ENCODE peak calls at places on chromosomes 13 and 19, in five cellular contexts. Z is heart left ventricle, J is breast epithelium, Y is tibial nerve, O is body of pancreas. M is an unnamed sample.

GRCh38 chr13:76854894-76855293 is 31.3 kb downstream of the KCTD12 start:
- DNase-seq in Z (no peak), J (no peak), Y (no peak), O (no peak), M (no peak)

GRCh38 chr19:20247016-20247683 is 80.1 kb downstream of the ZNF486 start:
- DNase-seq in Z (no peak), J (no peak), Y (no peak), O (peak; percentile 59), M (peak; percentile 14)

GRCh38 chr13:104920091-104920490 is 1615.4 kb downstream of the EFNB2 start:
- DNase-seq in Z (no peak), J (no peak), Y (no peak), O (no peak), M (no peak)

GRCh38 chr19:41705393-41706174 is 2.8 kb upstream of the CEACAM5 start:
- DNase-seq in Z (no peak), J (no peak), Y (no peak), O (peak; percentile 45), M (no peak)

GRCh38 chr19:3959766-3960131 is 11.2 kb downstream of the DAPK3 start:
- DNase-seq in Z (no peak), J (peak; percentile 26), Y (no peak), O (no peak), M (no peak)

GRCh38 chr19:4988770-4989251 is 19.9 kb downstream of the KDM4B start:
- DNase-seq in Z (peak; percentile 86), J (no peak), Y (no peak), O (no peak), M (no peak)

GRCh38 chr13:20923272-20923671 is 20.7 kb upstream of the XPO4 start:
- DNase-seq in Z (no peak), J (no peak), Y (no peak), O (no peak), M (no peak)

GRCh38 chr13:74215420-74215819 is 81.2 kb upstream of the KLF12 start:
- DNase-seq in Z (no peak), J (no peak), Y (no peak), O (no peak), M (no peak)

GRCh38 chr13:100458673-100459072 is 129.9 kb downstream of the GGACT start:
- DNase-seq in Z (no peak), J (no peak), Y (no peak), O (no peak), M (no peak)

GRCh38 chr19:51460164-51460992 is 2.1 kb upstream of the SIGLEC8 start:
- DNase-seq in Z (no peak), J (no peak), Y (no peak), O (no peak), M (no peak)

GRCh38 chr13:112722433-112723250 is 32.8 kb downstream of the ATP11A start:
- DNase-seq in Z (peak; percentile 82), J (no peak), Y (no peak), O (peak; percentile 83), M (no peak)

GRCh38 chr19:7909471-7910067 is 5.1 kb upstream of the TGFBR3L start:
- DNase-seq in Z (peak; percentile 11), J (no peak), Y (no peak), O (no peak), M (no peak)

GRCh38 chr19:39919976-39920375 is 14.5 kb downstream of the FCGBP start:
- DNase-seq in Z (no peak), J (no peak), Y (no peak), O (no peak), M (no peak)

GRCh38 chr13:29428310-29428991 is 167.0 kb downstream of the SLC7A1 start:
- DNase-seq in Z (peak; percentile 67), J (no peak), Y (no peak), O (peak; percentile 27), M (peak; percentile 22)

GRCh38 chr19:43634877-43635560 is 4.6 kb downstream of the CADM4 start:
- DNase-seq in Z (no peak), J (peak; percentile 21), Y (no peak), O (no peak), M (peak; percentile 65)

GRCh38 chr13:74129500-74130144 is 4.6 kb downstream of the KLF12 start:
- DNase-seq in Z (peak; percentile 29), J (no peak), Y (no peak), O (no peak), M (no peak)

GRCh38 chr19:14728595-14728994 is 38.7 kb downstream of the ZNF333 start:
- DNase-seq in Z (no peak), J (no peak), Y (no peak), O (no peak), M (no peak)

GRCh38 chr19:35663981-35664380 is 2.3 kb upstream of the UPK1A start:
- DNase-seq in Z (no peak), J (no peak), Y (no peak), O (no peak), M (no peak)

GRCh38 chr13:36432106-36432544 is at the start of gene CCNA1:
- DNase-seq in Z (no peak), J (no peak), Y (no peak), O (peak; percentile 30), M (peak; percentile 44)

GRCh38 chr19:6413291-6413690 is 11.3 kb downstream of the KHSRP start:
- DNase-seq in Z (no peak), J (no peak), Y (no peak), O (no peak), M (no peak)

GRCh38 chr13:67094078-67094477 is 136.1 kb downstream of the PCDH9 start:
- DNase-seq in Z (no peak), J (no peak), Y (no peak), O (no peak), M (no peak)

GRCh38 chr13:99367663-99368448 is 60.7 kb upstream of the GPR183 start:
- DNase-seq in Z (no peak), J (no peak), Y (no peak), O (no peak), M (no peak)

GRCh38 chr13:111944171-111944583 is 122.8 kb upstream of the SOX1 start:
- DNase-seq in Z (no peak), J (no peak), Y (no peak), O (no peak), M (no peak)

GRCh38 chr13:80132741-80133601 is 208.0 kb downstream of the SPRY2 start:
- DNase-seq in Z (peak; percentile 85), J (peak; percentile 53), Y (peak; percentile 13), O (peak; percentile 64), M (peak; percentile 23)

GRCh38 chr13:39266426-39266825 is 228.2 kb downstream of the NHLRC3 start:
- DNase-seq in Z (no peak), J (no peak), Y (no peak), O (no peak), M (no peak)

GRCh38 chr19:4713384-4713951 is 10.2 kb downstream of the DPP9 start:
- DNase-seq in Z (peak; percentile 94), J (peak; percentile 96), Y (peak; percentile 76), O (peak; percentile 42), M (no peak)

GRCh38 chr13:79988573-79988972 is 352.4 kb downstream of the SPRY2 start:
- DNase-seq in Z (no peak), J (no peak), Y (no peak), O (no peak), M (no peak)

GRCh38 chr13:77300176-77301141 is 26.4 kb downstream of the MYCBP2 start:
- DNase-seq in Z (no peak), J (no peak), Y (no peak), O (no peak), M (no peak)

GRCh38 chr19:17332677-17333581 is 1.7 kb downstream of the ANO8 start:
- DNase-seq in Z (no peak), J (no peak), Y (no peak), O (no peak), M (no peak)

GRCh38 chr19:10104665-10105221 is 1.4 kb upstream of the PPAN start:
- DNase-seq in Z (no peak), J (no peak), Y (no peak), O (no peak), M (no peak)

GRCh38 chr13:59771272-59771671 is 392.5 kb downstream of the DIAPH3 start:
- DNase-seq in Z (no peak), J (no peak), Y (no peak), O (no peak), M (no peak)

GRCh38 chr13:46905249-46905648 is 8.4 kb upstream of the HTR2A start:
- DNase-seq in Z (no peak), J (no peak), Y (no peak), O (no peak), M (no peak)

DNA sequence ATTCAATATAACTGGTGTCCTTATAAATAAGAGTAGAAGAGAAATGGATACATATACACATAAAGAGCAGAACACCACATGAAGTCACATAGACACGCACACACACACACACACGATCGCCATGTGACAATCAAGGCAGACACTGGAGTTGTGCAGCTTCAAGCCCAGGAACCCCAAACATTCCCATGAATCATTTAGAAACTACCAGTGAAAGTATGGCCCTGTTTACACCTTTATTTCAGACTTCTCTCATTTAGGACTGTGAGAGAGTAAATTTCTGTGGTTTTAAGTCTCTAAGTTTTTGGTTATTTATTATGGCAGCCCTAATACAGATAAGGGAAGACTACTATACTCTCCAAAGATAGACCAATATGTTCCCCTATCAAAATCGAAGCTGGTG is 20.4 kb upstream of the TNFSF13B start:
- DNase-seq in Z (no peak), J (no peak), Y (no peak), O (no peak), M (no peak)
- TF ChIP-seq CTCF in Z (no peak), J (no peak), Y (no peak), O (no peak), M (no peak)

DNA sequence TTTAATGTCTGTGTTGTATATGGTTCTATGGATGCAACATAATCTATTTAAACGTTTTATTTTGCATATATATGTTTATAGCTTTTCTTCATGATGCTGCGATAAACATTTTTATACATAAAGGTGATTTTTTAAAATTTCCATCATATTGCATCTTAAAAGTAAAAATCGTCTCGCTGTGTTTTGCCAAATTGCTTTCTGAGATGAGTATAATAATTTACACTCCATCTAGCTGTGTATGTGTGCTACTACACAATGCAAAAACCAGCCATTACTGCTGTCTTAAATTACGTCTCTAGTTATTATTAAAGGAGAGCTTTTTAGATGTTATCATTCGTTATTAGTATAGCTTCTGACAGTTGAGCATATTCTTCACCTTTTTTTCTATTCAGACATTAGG is 37.2 kb downstream of the METTL21C start:
- DNase-seq in Z (no peak), J (no peak), Y (no peak), O (no peak), M (no peak)
- TF ChIP-seq CTCF in Z (peak; percentile 24), J (no peak), Y (no peak), O (no peak), M (peak; percentile 50)

DNA sequence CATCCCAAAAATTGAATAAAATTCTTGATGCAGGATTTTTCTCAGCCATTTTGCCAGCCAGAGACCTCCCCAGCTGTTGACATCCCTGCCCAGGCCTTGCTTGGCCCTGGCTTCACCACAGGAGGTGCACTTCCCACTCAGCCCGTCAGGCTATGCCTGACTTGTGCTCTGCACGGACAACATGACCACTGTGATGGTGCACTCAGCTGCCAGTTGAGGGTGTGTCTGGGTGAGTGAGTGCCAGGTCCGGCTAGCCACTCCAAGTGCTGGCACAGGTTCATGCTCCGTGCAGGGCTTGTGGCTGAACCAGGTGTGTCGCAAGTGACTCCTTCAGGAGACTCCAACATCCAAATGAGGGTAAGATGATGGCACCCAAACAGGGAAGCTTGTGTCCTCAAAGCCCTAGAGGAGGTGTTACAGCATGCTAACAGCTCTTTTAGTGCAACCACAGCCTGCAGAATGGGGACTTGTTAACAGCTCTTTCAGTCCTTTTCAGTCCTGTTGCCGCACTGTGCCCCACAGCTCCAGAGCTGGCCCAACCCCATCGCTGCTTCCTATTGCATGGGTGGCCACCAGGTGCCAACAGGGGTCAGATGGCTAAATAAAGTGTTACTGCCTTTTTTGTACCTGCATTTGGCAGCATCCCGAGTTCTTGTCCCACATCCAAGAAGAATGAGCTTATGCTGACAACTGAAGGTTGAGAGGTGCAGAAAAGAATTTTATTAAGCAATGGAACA is 380.7 kb downstream of the SLITRK5 start:
- DNase-seq in Z (no peak), J (no peak), Y (no peak), O (no peak), M (no peak)
- TF ChIP-seq CTCF in Z (no peak), J (no peak), Y (no peak), O (no peak), M (no peak)

GRCh38 chr13:91627952-91628739 is 229.7 kb downstream of the GPC5 start:
- DNase-seq in Z (no peak), J (no peak), Y (no peak), O (no peak), M (no peak)
- TF ChIP-seq CTCF in Z (no peak), J (no peak), Y (no peak), O (no peak), M (no peak)